ENCODE peak calls at places on chromosome 5, in nine cellular contexts. One of them, this sample, is unnamed.
A peak's percentile ranks its signal among the peaks of the same experiment; 100 is the strongest.

GRCh38 chr5:93162201-93162654 is 418.8 kb downstream of the NR2F1-AS1 start:
- DNase-seq in left ventricle myocardium inferior: no peak
- DNase-seq in OCI-LY7: no peak
- DNase-seq in Panc1: no peak
- DNase-seq in esophagus squamous epithelium: no peak
- DNase-seq in activated B cell treated with CpG ODN at 0.5 μM for 24 hours: no peak
- DNase-seq in pancreas: no peak
- DNase-seq in H1: no peak
- DNase-seq in GM13977: no peak
- DNase-seq in this sample: no peak

GRCh38 chr5:76475936-76476335 is 72.9 kb downstream of the IQGAP2 start:
- DNase-seq in left ventricle myocardium inferior: no peak
- DNase-seq in OCI-LY7: no peak
- DNase-seq in Panc1: no peak
- DNase-seq in esophagus squamous epithelium: no peak
- DNase-seq in activated B cell treated with CpG ODN at 0.5 μM for 24 hours: no peak
- DNase-seq in pancreas: no peak
- DNase-seq in H1: no peak
- DNase-seq in GM13977: no peak
- DNase-seq in this sample: no peak

GRCh38 chr5:68683632-68684035 is 410.2 kb upstream of the SLC30A5 start:
- DNase-seq in left ventricle myocardium inferior: no peak
- DNase-seq in OCI-LY7: no peak
- DNase-seq in Panc1: peak; percentile 42
- DNase-seq in esophagus squamous epithelium: no peak
- DNase-seq in activated B cell treated with CpG ODN at 0.5 μM for 24 hours: no peak
- DNase-seq in pancreas: no peak
- DNase-seq in H1: no peak
- DNase-seq in GM13977: no peak
- DNase-seq in this sample: no peak

GRCh38 chr5:176401281-176402205 is 13.0 kb downstream of the HIGD2A start:
- DNase-seq in left ventricle myocardium inferior: no peak
- DNase-seq in OCI-LY7: no peak
- DNase-seq in Panc1: no peak
- DNase-seq in esophagus squamous epithelium: no peak
- DNase-seq in activated B cell treated with CpG ODN at 0.5 μM for 24 hours: no peak
- DNase-seq in pancreas: no peak
- DNase-seq in H1: no peak
- DNase-seq in GM13977: no peak
- DNase-seq in this sample: no peak

GRCh38 chr5:15554542-15554941 is 54.6 kb downstream of the FBXL7 start:
- DNase-seq in left ventricle myocardium inferior: no peak
- DNase-seq in OCI-LY7: no peak
- DNase-seq in Panc1: no peak
- DNase-seq in esophagus squamous epithelium: no peak
- DNase-seq in activated B cell treated with CpG ODN at 0.5 μM for 24 hours: no peak
- DNase-seq in pancreas: no peak
- DNase-seq in H1: peak; percentile 29
- DNase-seq in GM13977: no peak
- DNase-seq in this sample: no peak

GRCh38 chr5:51684794-51685355 is 301.6 kb downstream of the ISL1 start:
- DNase-seq in left ventricle myocardium inferior: no peak
- DNase-seq in OCI-LY7: no peak
- DNase-seq in Panc1: no peak
- DNase-seq in esophagus squamous epithelium: no peak
- DNase-seq in activated B cell treated with CpG ODN at 0.5 μM for 24 hours: no peak
- DNase-seq in pancreas: no peak
- DNase-seq in H1: no peak
- DNase-seq in GM13977: no peak
- DNase-seq in this sample: no peak

GRCh38 chr5:172852490-172853354 is 18.7 kb downstream of the ERGIC1 start:
- DNase-seq in left ventricle myocardium inferior: no peak
- DNase-seq in OCI-LY7: no peak
- DNase-seq in Panc1: no peak
- DNase-seq in esophagus squamous epithelium: no peak
- DNase-seq in activated B cell treated with CpG ODN at 0.5 μM for 24 hours: no peak
- DNase-seq in pancreas: no peak
- DNase-seq in H1: no peak
- DNase-seq in GM13977: no peak
- DNase-seq in this sample: no peak

GRCh38 chr5:109705596-109705995 is 15.9 kb downstream of the MAN2A1 start:
- DNase-seq in left ventricle myocardium inferior: no peak
- DNase-seq in OCI-LY7: no peak
- DNase-seq in Panc1: no peak
- DNase-seq in esophagus squamous epithelium: no peak
- DNase-seq in activated B cell treated with CpG ODN at 0.5 μM for 24 hours: no peak
- DNase-seq in pancreas: no peak
- DNase-seq in H1: no peak
- DNase-seq in GM13977: no peak
- DNase-seq in this sample: no peak

GRCh38 chr5:33855396-33855795 is 36.4 kb downstream of the ADAMTS12 start:
- DNase-seq in left ventricle myocardium inferior: no peak
- DNase-seq in OCI-LY7: no peak
- DNase-seq in Panc1: no peak
- DNase-seq in esophagus squamous epithelium: no peak
- DNase-seq in activated B cell treated with CpG ODN at 0.5 μM for 24 hours: no peak
- DNase-seq in pancreas: no peak
- DNase-seq in H1: no peak
- DNase-seq in GM13977: no peak
- DNase-seq in this sample: no peak

GRCh38 chr5:156934450-156935211 is 28.4 kb downstream of the TIMD4 start:
- DNase-seq in left ventricle myocardium inferior: no peak
- DNase-seq in OCI-LY7: peak; percentile 87
- DNase-seq in Panc1: peak; percentile 24
- DNase-seq in esophagus squamous epithelium: no peak
- DNase-seq in activated B cell treated with CpG ODN at 0.5 μM for 24 hours: no peak
- DNase-seq in pancreas: no peak
- DNase-seq in H1: no peak
- DNase-seq in GM13977: peak; percentile 36
- DNase-seq in this sample: no peak

GRCh38 chr5:153147891-153148623 is 342.4 kb upstream of the GRIA1 start:
- DNase-seq in left ventricle myocardium inferior: no peak
- DNase-seq in OCI-LY7: peak; percentile 39
- DNase-seq in Panc1: peak; percentile 10
- DNase-seq in esophagus squamous epithelium: no peak
- DNase-seq in activated B cell treated with CpG ODN at 0.5 μM for 24 hours: no peak
- DNase-seq in pancreas: peak; percentile 16
- DNase-seq in H1: no peak
- DNase-seq in GM13977: peak; percentile 6
- DNase-seq in this sample: no peak

GRCh38 chr5:155082401-155082800 is 68.8 kb downstream of the KIF4B start:
- DNase-seq in left ventricle myocardium inferior: no peak
- DNase-seq in OCI-LY7: no peak
- DNase-seq in Panc1: peak; percentile 18
- DNase-seq in esophagus squamous epithelium: no peak
- DNase-seq in activated B cell treated with CpG ODN at 0.5 μM for 24 hours: no peak
- DNase-seq in pancreas: no peak
- DNase-seq in H1: no peak
- DNase-seq in GM13977: no peak
- DNase-seq in this sample: no peak

GRCh38 chr5:14322437-14323187 is 179.5 kb downstream of the TRIO start:
- DNase-seq in left ventricle myocardium inferior: no peak
- DNase-seq in OCI-LY7: no peak
- DNase-seq in Panc1: no peak
- DNase-seq in esophagus squamous epithelium: no peak
- DNase-seq in activated B cell treated with CpG ODN at 0.5 μM for 24 hours: no peak
- DNase-seq in pancreas: no peak
- DNase-seq in H1: no peak
- DNase-seq in GM13977: no peak
- DNase-seq in this sample: no peak

GRCh38 chr5:176547811-176548210 is 1.3 kb upstream of the CDHR2 start:
- DNase-seq in left ventricle myocardium inferior: no peak
- DNase-seq in OCI-LY7: no peak
- DNase-seq in Panc1: no peak
- DNase-seq in esophagus squamous epithelium: no peak
- DNase-seq in activated B cell treated with CpG ODN at 0.5 μM for 24 hours: no peak
- DNase-seq in pancreas: no peak
- DNase-seq in H1: no peak
- DNase-seq in GM13977: no peak
- DNase-seq in this sample: no peak

GRCh38 chr5:107425541-107426031 is 245.2 kb downstream of the EFNA5 start:
- DNase-seq in left ventricle myocardium inferior: no peak
- DNase-seq in OCI-LY7: no peak
- DNase-seq in Panc1: peak; percentile 82
- DNase-seq in esophagus squamous epithelium: no peak
- DNase-seq in activated B cell treated with CpG ODN at 0.5 μM for 24 hours: no peak
- DNase-seq in pancreas: no peak
- DNase-seq in H1: no peak
- DNase-seq in GM13977: no peak
- DNase-seq in this sample: no peak

GRCh38 chr5:43609752-43610151 is 6.8 kb downstream of the NNT start:
- DNase-seq in left ventricle myocardium inferior: no peak
- DNase-seq in OCI-LY7: peak; percentile 40
- DNase-seq in Panc1: no peak
- DNase-seq in esophagus squamous epithelium: no peak
- DNase-seq in activated B cell treated with CpG ODN at 0.5 μM for 24 hours: no peak
- DNase-seq in pancreas: no peak
- DNase-seq in H1: no peak
- DNase-seq in GM13977: peak; percentile 46
- DNase-seq in this sample: no peak
- TF ChIP-seq CTCF in left ventricle myocardium inferior: no peak
- TF ChIP-seq CTCF in OCI-LY7: peak; percentile 70
- TF ChIP-seq CTCF in Panc1: peak; percentile 55
- TF ChIP-seq CTCF in esophagus squamous epithelium: no peak
- TF ChIP-seq CTCF in activated B cell treated with CpG ODN at 0.5 μM for 24 hours: no peak
- TF ChIP-seq CTCF in pancreas: peak; percentile 9
- TF ChIP-seq CTCF in H1: no peak
- TF ChIP-seq CTCF in GM13977: peak; percentile 52
- TF ChIP-seq CTCF in this sample: peak; percentile 46

DNA sequence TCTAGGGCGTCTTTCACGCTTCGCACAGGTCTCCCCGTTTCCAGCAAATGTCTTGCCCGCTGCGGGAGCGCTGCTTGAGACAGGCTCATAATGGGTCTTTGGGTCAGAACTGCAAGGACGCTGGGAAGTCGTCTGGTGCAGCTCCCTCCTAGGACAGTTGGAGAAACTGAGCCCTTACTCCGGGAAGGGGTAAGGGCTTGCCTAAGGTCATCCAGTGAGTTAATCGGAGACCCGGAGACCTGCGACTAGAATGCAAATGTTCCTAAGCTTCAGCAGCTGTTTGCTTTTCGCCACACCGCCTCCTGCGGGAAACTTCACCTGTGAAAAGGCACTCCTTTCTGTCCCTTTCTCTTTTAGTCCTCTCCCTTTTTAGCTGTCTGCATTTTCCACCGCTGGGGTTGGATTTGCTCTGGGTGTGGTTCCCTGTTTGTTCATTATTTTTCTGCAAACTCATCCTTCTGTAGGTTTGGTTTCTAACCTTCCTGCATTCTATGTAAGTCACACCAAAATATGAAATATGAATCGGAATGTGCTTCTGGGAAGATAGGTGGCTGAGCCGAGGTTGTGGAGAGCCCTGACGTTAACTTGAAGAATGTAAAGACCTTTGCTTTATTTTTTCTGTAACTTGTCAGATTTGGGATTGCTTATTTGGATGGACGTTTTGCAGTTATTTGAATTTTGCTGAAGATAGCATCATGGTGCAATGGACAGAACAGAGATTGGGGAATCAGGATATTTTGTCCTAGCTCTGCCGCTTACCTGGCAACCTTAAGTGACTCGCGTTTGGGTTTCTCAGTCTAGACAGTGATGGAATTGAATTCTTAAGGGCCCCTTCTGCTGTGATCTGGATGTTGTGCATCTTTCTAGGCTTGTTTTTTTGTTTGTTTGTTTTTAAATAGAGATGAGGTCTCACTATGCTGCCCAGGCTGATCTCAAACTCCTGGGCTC is 909 bp downstream of the SLC36A1 start:
- DNase-seq in left ventricle myocardium inferior: no peak
- DNase-seq in OCI-LY7: peak; percentile 49
- DNase-seq in Panc1: no peak
- DNase-seq in esophagus squamous epithelium: no peak
- DNase-seq in activated B cell treated with CpG ODN at 0.5 μM for 24 hours: no peak
- DNase-seq in pancreas: peak; percentile 29
- DNase-seq in H1: peak; percentile 7
- DNase-seq in GM13977: no peak
- DNase-seq in this sample: no peak
- TF ChIP-seq CTCF in left ventricle myocardium inferior: no peak
- TF ChIP-seq CTCF in OCI-LY7: peak; percentile 37
- TF ChIP-seq CTCF in Panc1: no peak
- TF ChIP-seq CTCF in esophagus squamous epithelium: peak; percentile 10
- TF ChIP-seq CTCF in activated B cell treated with CpG ODN at 0.5 μM for 24 hours: no peak
- TF ChIP-seq CTCF in pancreas: no peak
- TF ChIP-seq CTCF in H1: no peak
- TF ChIP-seq CTCF in GM13977: no peak
- TF ChIP-seq CTCF in this sample: no peak

GRCh38 chr5:63564789-63565188 is 397.5 kb downstream of the HTR1A start:
- DNase-seq in left ventricle myocardium inferior: no peak
- DNase-seq in OCI-LY7: no peak
- DNase-seq in Panc1: no peak
- DNase-seq in esophagus squamous epithelium: no peak
- DNase-seq in activated B cell treated with CpG ODN at 0.5 μM for 24 hours: no peak
- DNase-seq in pancreas: no peak
- DNase-seq in H1: no peak
- DNase-seq in GM13977: no peak
- DNase-seq in this sample: no peak
- TF ChIP-seq CTCF in left ventricle myocardium inferior: peak; percentile 37
- TF ChIP-seq CTCF in OCI-LY7: no peak
- TF ChIP-seq CTCF in Panc1: no peak
- TF ChIP-seq CTCF in esophagus squamous epithelium: no peak
- TF ChIP-seq CTCF in activated B cell treated with CpG ODN at 0.5 μM for 24 hours: no peak
- TF ChIP-seq CTCF in pancreas: no peak
- TF ChIP-seq CTCF in H1: no peak
- TF ChIP-seq CTCF in GM13977: no peak
- TF ChIP-seq CTCF in this sample: no peak

DNA sequence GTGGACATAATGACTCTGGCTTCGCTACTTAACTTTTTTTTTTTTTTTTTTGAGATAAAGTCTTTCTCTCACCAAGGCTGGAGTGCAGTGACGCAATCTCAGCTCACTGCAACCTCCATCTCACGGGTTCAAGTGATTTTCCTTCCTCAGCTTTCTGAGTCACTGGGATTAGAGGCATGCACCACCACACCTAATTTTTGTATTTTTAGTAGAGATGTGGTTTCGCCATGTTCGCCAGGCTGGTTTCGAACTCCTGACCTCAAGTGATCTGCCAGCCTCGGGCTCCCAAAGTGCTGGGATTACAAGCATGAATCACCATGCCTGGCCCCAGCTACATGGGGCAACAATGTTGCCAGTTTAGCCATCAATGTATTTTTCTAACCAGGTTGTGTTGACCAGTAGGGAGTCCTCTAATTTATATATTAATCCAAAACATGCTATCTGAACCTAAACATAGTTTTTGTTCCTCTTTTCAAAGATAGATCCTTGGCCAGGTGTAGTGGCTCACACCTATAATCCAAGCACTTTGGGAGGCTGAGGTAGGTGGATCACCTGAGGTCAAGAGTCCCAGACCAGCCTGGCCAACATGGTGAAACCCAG is 120.3 kb upstream of the LHFPL2 start:
- DNase-seq in left ventricle myocardium inferior: no peak
- DNase-seq in OCI-LY7: no peak
- DNase-seq in Panc1: no peak
- DNase-seq in esophagus squamous epithelium: no peak
- DNase-seq in activated B cell treated with CpG ODN at 0.5 μM for 24 hours: no peak
- DNase-seq in pancreas: no peak
- DNase-seq in H1: no peak
- DNase-seq in GM13977: no peak
- DNase-seq in this sample: no peak
- TF ChIP-seq CTCF in left ventricle myocardium inferior: no peak
- TF ChIP-seq CTCF in OCI-LY7: no peak
- TF ChIP-seq CTCF in Panc1: no peak
- TF ChIP-seq CTCF in esophagus squamous epithelium: no peak
- TF ChIP-seq CTCF in activated B cell treated with CpG ODN at 0.5 μM for 24 hours: no peak
- TF ChIP-seq CTCF in pancreas: no peak
- TF ChIP-seq CTCF in H1: no peak
- TF ChIP-seq CTCF in GM13977: no peak
- TF ChIP-seq CTCF in this sample: no peak

This sample was measured in type B pancreatic cell.